ENCODE peak calls at places on chromosomes 2 and 18, in seven cellular contexts. G, T, I, K, Z, F and E are unnamed samples.

GRCh38 chr18:32920796-32921787 is 148.3 kb upstream of the KLHL14 start:
- DNase-seq in G (peak; percentile 78), T (peak; percentile 91), I (peak; percentile 95), K (no peak), Z (peak; percentile 42), F (no peak), E (peak; percentile 95)

GRCh38 chr2:216888907-216889622 is 29.2 kb upstream of the TNP1 start:
- DNase-seq in G (no peak), T (no peak), I (no peak), K (peak; percentile 35), Z (no peak), F (no peak), E (peak; percentile 65)

GRCh38 chr2:184201246-184201645 is 397.1 kb upstream of the ZNF804A start:
- DNase-seq in G (no peak), T (no peak), I (no peak), K (no peak), Z (no peak), F (no peak), E (no peak)

GRCh38 chr2:112480540-112481049 is 1.4 kb upstream of the TTL start:
- DNase-seq in G (no peak), T (no peak), I (no peak), K (no peak), Z (peak; percentile 53), F (no peak), E (peak; percentile 16)

GRCh38 chr2:9914384-9915065 is 37.0 kb upstream of the GRHL1 start:
- DNase-seq in G (no peak), T (peak; percentile 68), I (peak; percentile 63), K (no peak), Z (peak; percentile 77), F (no peak), E (peak; percentile 96)

GRCh38 chr2:195342105-195342504 is 314.9 kb upstream of the SLC39A10 start:
- DNase-seq in G (no peak), T (no peak), I (no peak), K (no peak), Z (peak; percentile 13), F (no peak), E (no peak)

GRCh38 chr2:177758591-177759371 is 313.8 kb downstream of the PDE11A start:
- DNase-seq in G (no peak), T (peak; percentile 70), I (peak; percentile 64), K (no peak), Z (peak; percentile 46), F (no peak), E (peak; percentile 42)

GRCh38 chr2:221283896-221284295 is 288.2 kb downstream of the EPHA4 start:
- DNase-seq in G (no peak), T (no peak), I (peak; percentile 7), K (no peak), Z (no peak), F (no peak), E (no peak)

GRCh38 chr18:23703057-23703986 is 14.1 kb downstream of the LAMA3 start:
- DNase-seq in G (peak; percentile 35), T (peak; percentile 83), I (peak; percentile 86), K (no peak), Z (peak; percentile 79), F (no peak), E (peak; percentile 78)

GRCh38 chr2:183416741-183417140 is 292.5 kb downstream of the NUP35 start:
- DNase-seq in G (no peak), T (no peak), I (no peak), K (no peak), Z (no peak), F (no peak), E (no peak)

GRCh38 chr18:811192-812122 is 585 bp downstream of the YES1 start:
- DNase-seq in G (no peak), T (peak; percentile 32), I (peak; percentile 24), K (peak; percentile 20), Z (no peak), F (peak; percentile 68), E (peak; percentile 61)

GRCh38 chr2:29139731-29140130 is 24.5 kb downstream of the CLIP4 start:
- DNase-seq in G (no peak), T (no peak), I (no peak), K (no peak), Z (no peak), F (no peak), E (no peak)

GRCh38 chr18:22822024-22822423 is 111.1 kb upstream of the RBBP8 start:
- DNase-seq in G (no peak), T (peak; percentile 83), I (peak; percentile 84), K (no peak), Z (no peak), F (no peak), E (peak; percentile 52)

GRCh38 chr2:88170472-88170892 is 336 bp downstream of the THNSL2 start:
- DNase-seq in G (no peak), T (peak; percentile 54), I (peak; percentile 33), K (no peak), Z (no peak), F (no peak), E (peak; percentile 11)

GRCh38 chr2:132463719-132464118 is 47.1 kb downstream of the GPR39 start:
- DNase-seq in G (no peak), T (no peak), I (no peak), K (no peak), Z (no peak), F (no peak), E (peak; percentile 88)

GRCh38 chr2:17188726-17189125 is 329.5 kb downstream of the RAD51AP2 start:
- DNase-seq in G (no peak), T (no peak), I (no peak), K (no peak), Z (no peak), F (no peak), E (no peak)

GRCh38 chr2:168039885-168040284 is 207.5 kb downstream of the STK39 start:
- DNase-seq in G (no peak), T (no peak), I (no peak), K (no peak), Z (no peak), F (no peak), E (no peak)

GRCh38 chr2:17470855-17471641 is 47.2 kb downstream of the RAD51AP2 start:
- DNase-seq in G (no peak), T (peak; percentile 48), I (peak; percentile 60), K (no peak), Z (peak; percentile 32), F (no peak), E (peak; percentile 66)

GRCh38 chr18:25399554-25399953 is 47.6 kb upstream of the ZNF521 start:
- DNase-seq in G (no peak), T (no peak), I (no peak), K (no peak), Z (no peak), F (no peak), E (no peak)

GRCh38 chr18:57859314-57859713 is 56.2 kb upstream of the ATP8B1 start:
- DNase-seq in G (peak; percentile 12), T (peak; percentile 53), I (peak; percentile 51), K (no peak), Z (peak; percentile 39), F (no peak), E (peak; percentile 64)

GRCh38 chr2:47631840-47632398 is 151.0 kb upstream of the MSH6 start:
- DNase-seq in G (no peak), T (peak; percentile 66), I (peak; percentile 45), K (no peak), Z (peak; percentile 72), F (no peak), E (peak; percentile 89)

GRCh38 chr2:78011251-78011650 is 489.1 kb upstream of the LRRTM4 start:
- DNase-seq in G (no peak), T (no peak), I (no peak), K (no peak), Z (no peak), F (no peak), E (no peak)

GRCh38 chr2:190023860-190024259 is 38.7 kb downstream of the MSTN start:
- DNase-seq in G (no peak), T (peak; percentile 63), I (peak; percentile 62), K (no peak), Z (peak; percentile 53), F (no peak), E (peak; percentile 77)

GRCh38 chr2:120599656-120600055 is 136.0 kb upstream of the GLI2 start:
- DNase-seq in G (no peak), T (no peak), I (no peak), K (no peak), Z (no peak), F (peak; percentile 19), E (no peak)

GRCh38 chr2:56185582-56186046 is 1.8 kb downstream of the CCDC85A start:
- DNase-seq in G (no peak), T (peak; percentile 45), I (peak; percentile 67), K (peak; percentile 39), Z (peak; percentile 56), F (no peak), E (peak; percentile 15)

GRCh38 chr2:64975232-64975791 is 13.9 kb upstream of the SLC1A4 start:
- DNase-seq in G (no peak), T (peak; percentile 22), I (peak; percentile 22), K (peak; percentile 78), Z (peak; percentile 86), F (peak; percentile 85), E (peak; percentile 76)

GRCh38 chr2:191228861-191229260 is 16.3 kb upstream of the MYO1B start:
- DNase-seq in G (no peak), T (no peak), I (no peak), K (peak; percentile 31), Z (no peak), F (no peak), E (peak; percentile 23)

GRCh38 chr2:19580264-19580663 is 221.8 kb upstream of the OSR1 start:
- DNase-seq in G (no peak), T (peak; percentile 52), I (peak; percentile 47), K (no peak), Z (no peak), F (no peak), E (no peak)

GRCh38 chr2:46276652-46277051 is 20.6 kb upstream of the EPAS1 start:
- DNase-seq in G (no peak), T (peak; percentile 67), I (peak; percentile 53), K (no peak), Z (peak; percentile 36), F (no peak), E (peak; percentile 8)

GRCh38 chr2:207434288-207434687 is 95.5 kb upstream of the CREB1 start:
- DNase-seq in G (no peak), T (no peak), I (peak; percentile 16), K (no peak), Z (no peak), F (no peak), E (peak; percentile 82)

GRCh38 chr2:176122266-176122632 is 270 bp upstream of the HOXD9 start:
- DNase-seq in G (no peak), T (no peak), I (no peak), K (no peak), Z (no peak), F (no peak), E (no peak)
- H3K4me3 ChIP-seq in G (no peak overlapping the region), T (peak overlapping the region; percentile 30), I (no peak overlapping the region), K (peak overlapping the region; percentile 53), Z (no peak overlapping the region), F (no peak overlapping the region), E (no peak overlapping the region)

GRCh38 chr2:113720167-113720566 is 36.3 kb downstream of the SLC35F5 start:
- DNase-seq in G (no peak), T (peak; percentile 37), I (peak; percentile 25), K (no peak), Z (peak; percentile 18), F (no peak), E (peak; percentile 42)
- TF ChIP-seq CTCF in G (no peak), T (peak; percentile 50), I (peak; percentile 57), K (peak; percentile 39), Z (peak; percentile 59), F (peak; percentile 44), E (peak; percentile 42)

GRCh38 chr2:3520591-3520990 is 1.3 kb upstream of the ADI1 start:
- DNase-seq in G (no peak), T (no peak), I (no peak), K (no peak), Z (no peak), F (no peak), E (no peak)
- H3K4me3 ChIP-seq in G (no peak overlapping the region), T (no peak overlapping the region), I (no peak overlapping the region), K (peak overlapping the region; percentile 90), Z (no peak overlapping the region), F (no peak overlapping the region), E (no peak overlapping the region)

GRCh38 chr2:53210538-53210937 is 557.1 kb upstream of the CHAC2 start:
- DNase-seq in G (no peak), T (no peak), I (no peak), K (no peak), Z (peak; percentile 17), F (no peak), E (no peak)
- TF ChIP-seq CTCF in G (no peak), T (no peak), I (no peak), K (no peak), Z (no peak), F (no peak), E (no peak)